ENCODE peak calls at places on chromosome 6, in ten cellular contexts. M, D, Z, I, B, Q, O, J, A and S are unnamed samples.

GRCh38 chr6:102736941-102737368 is 1343.4 kb downstream of the GRIK2 start:
- DNase-seq in M (peak), D (no peak), Z (no peak), I (no peak), B (no peak), Q (peak), O (no peak), J (no peak), A (no peak), S (no peak)

GRCh38 chr6:85192186-85192585 is 257.7 kb upstream of the NT5E start:
- DNase-seq in M (peak), D (no peak), Z (no peak), I (no peak), B (no peak), Q (peak), O (no peak), J (no peak), A (no peak), S (no peak)

GRCh38 chr6:128463942-128464341 is 56.5 kb downstream of the PTPRK start:
- DNase-seq in M (peak), D (no peak), Z (no peak), I (no peak), B (no peak), Q (peak), O (no peak), J (no peak), A (no peak), S (no peak)

GRCh38 chr6:157770946-157771345 is 52.1 kb upstream of the SNX9 start:
- DNase-seq in M (peak), D (no peak), Z (no peak), I (no peak), B (no peak), Q (peak), O (no peak), J (no peak), A (no peak), S (no peak)

GRCh38 chr6:149437212-149437611 is 37.1 kb downstream of the SUMO4 start:
- DNase-seq in M (no peak), D (no peak), Z (no peak), I (no peak), B (no peak), Q (no peak), O (no peak), J (no peak), A (no peak), S (no peak)

GRCh38 chr6:106360989-106361430 is 493 bp downstream of the CRYBG1 start:
- DNase-seq in M (no peak), D (peak), Z (no peak), I (no peak), B (no peak), Q (peak), O (no peak), J (peak), A (peak), S (no peak)

GRCh38 chr6:146305098-146305497 is 238.5 kb upstream of the RAB32 start:
- DNase-seq in M (no peak), D (no peak), Z (no peak), I (no peak), B (no peak), Q (no peak), O (no peak), J (no peak), A (no peak), S (no peak)

GRCh38 chr6:4848382-4849068 is 72.3 kb downstream of the CDYL start:
- DNase-seq in M (no peak), D (no peak), Z (peak), I (no peak), B (no peak), Q (peak), O (no peak), J (no peak), A (peak), S (no peak)

GRCh38 chr6:46347669-46348068 is 143.6 kb downstream of the RCAN2 start:
- DNase-seq in M (no peak), D (no peak), Z (no peak), I (no peak), B (no peak), Q (peak), O (no peak), J (no peak), A (no peak), S (no peak)

GRCh38 chr6:13427838-13428527 is 59.4 kb downstream of the GFOD1 start:
- DNase-seq in M (no peak), D (no peak), Z (peak), I (no peak), B (no peak), Q (no peak), O (no peak), J (peak), A (peak), S (no peak)

GRCh38 chr6:90375681-90376439 is 79.2 kb upstream of the BACH2 start:
- DNase-seq in M (peak), D (no peak), Z (no peak), I (peak), B (no peak), Q (peak), O (no peak), J (no peak), A (no peak), S (no peak)

GRCh38 chr6:156776470-156776840 is 723 bp upstream of the ARID1B start:
- DNase-seq in M (no peak), D (peak), Z (no peak), I (no peak), B (no peak), Q (peak), O (no peak), J (peak), A (no peak), S (no peak)

GRCh38 chr6:7545509-7546369 is 4.3 kb downstream of the DSP start:
- DNase-seq in M (no peak), D (peak), Z (no peak), I (no peak), B (no peak), Q (no peak), O (no peak), J (no peak), A (no peak), S (no peak)

GRCh38 chr6:167495506-167496391 is 170.9 kb downstream of the TTLL2 start:
- DNase-seq in M (no peak), D (no peak), Z (no peak), I (no peak), B (no peak), Q (no peak), O (no peak), J (no peak), A (no peak), S (no peak)

GRCh38 chr6:140437619-140438345 is 1063.3 kb upstream of the CITED2 start:
- DNase-seq in M (peak), D (no peak), Z (no peak), I (no peak), B (no peak), Q (no peak), O (no peak), J (no peak), A (no peak), S (no peak)

GRCh38 chr6:45903959-45904358 is 111.7 kb downstream of the CLIC5 start:
- DNase-seq in M (no peak), D (no peak), Z (no peak), I (no peak), B (no peak), Q (no peak), O (no peak), J (no peak), A (no peak), S (no peak)

GRCh38 chr6:125639621-125640020 is 109.8 kb upstream of the HEY2 start:
- DNase-seq in M (no peak), D (no peak), Z (no peak), I (no peak), B (no peak), Q (no peak), O (no peak), J (no peak), A (no peak), S (no peak)

GRCh38 chr6:165842291-165842936 is 179.4 kb upstream of the PDE10A start:
- DNase-seq in M (no peak), D (no peak), Z (no peak), I (no peak), B (no peak), Q (no peak), O (no peak), J (no peak), A (peak), S (no peak)

GRCh38 chr6:39058471-39059147 is 10.0 kb downstream of the GLP1R start:
- DNase-seq in M (no peak), D (no peak), Z (no peak), I (no peak), B (no peak), Q (no peak), O (no peak), J (no peak), A (no peak), S (no peak)

GRCh38 chr6:167401525-167402194 is 76.8 kb downstream of the TTLL2 start:
- DNase-seq in M (no peak), D (peak), Z (peak), I (no peak), B (no peak), Q (no peak), O (no peak), J (no peak), A (peak), S (no peak)

GRCh38 chr6:133548409-133548808 is 307.3 kb downstream of the EYA4 start:
- DNase-seq in M (peak), D (no peak), Z (peak), I (no peak), B (no peak), Q (no peak), O (no peak), J (no peak), A (no peak), S (peak)

GRCh38 chr6:97947841-97948240 is 664.8 kb upstream of the MMS22L start:
- DNase-seq in M (peak), D (no peak), Z (peak), I (no peak), B (no peak), Q (peak), O (peak), J (no peak), A (no peak), S (no peak)

GRCh38 chr6:146017672-146018071 is 11.2 kb upstream of the GRM1 start:
- DNase-seq in M (no peak), D (no peak), Z (no peak), I (no peak), B (no peak), Q (no peak), O (no peak), J (no peak), A (no peak), S (no peak)

GRCh38 chr6:23097569-23097968 is 528.2 kb downstream of the HDGFL1 start:
- DNase-seq in M (no peak), D (no peak), Z (no peak), I (no peak), B (no peak), Q (no peak), O (no peak), J (no peak), A (no peak), S (no peak)

GRCh38 chr6:160104821-160105517 is 16.6 kb upstream of the SLC22A1 start:
- DNase-seq in M (no peak), D (no peak), Z (no peak), I (no peak), B (no peak), Q (no peak), O (no peak), J (no peak), A (no peak), S (no peak)

GRCh38 chr6:148175511-148176188 is 167.0 kb upstream of the SASH1 start:
- DNase-seq in M (peak), D (no peak), Z (no peak), I (no peak), B (no peak), Q (no peak), O (no peak), J (no peak), A (no peak), S (no peak)

GRCh38 chr6:112502348-112503130 is 155.4 kb downstream of the RFPL4B start:
- DNase-seq in M (peak), D (no peak), Z (no peak), I (no peak), B (no peak), Q (peak), O (no peak), J (no peak), A (no peak), S (no peak)
- TF ChIP-seq CTCF in M (peak), D (no peak), Z (no peak), I (no peak), B (peak), Q (peak), O (no peak), J (no peak), A (peak), S (peak)

DNA sequence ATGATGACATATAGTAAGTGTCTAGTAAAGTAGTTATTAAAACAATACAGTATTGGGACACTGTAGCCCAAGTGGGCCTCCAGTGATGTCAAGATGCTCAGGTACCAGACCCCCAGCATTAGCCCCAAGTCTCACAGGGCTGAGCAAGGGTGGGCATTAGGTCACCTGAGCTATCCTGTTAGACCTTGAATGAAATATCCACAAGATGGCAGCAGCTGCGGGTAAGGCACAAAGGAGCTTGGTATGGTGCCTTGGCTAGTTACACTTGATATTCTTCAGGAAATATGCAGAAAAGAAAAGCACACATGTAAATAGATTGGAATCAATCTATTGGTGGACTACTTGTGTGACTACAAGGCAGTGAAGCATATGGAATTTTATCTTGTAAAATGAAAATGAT is 701.8 kb upstream of the ADGRB3 start:
- DNase-seq in M (no peak), D (no peak), Z (no peak), I (no peak), B (no peak), Q (peak), O (no peak), J (peak), A (peak), S (no peak)
- TF ChIP-seq CTCF in M (no peak), D (no peak), Z (no peak), I (no peak), B (no peak), Q (peak), O (no peak), J (no peak), A (peak), S (no peak)

GRCh38 chr6:81589465-81590313 is 162.8 kb downstream of the TENT5A start:
- DNase-seq in M (no peak), D (no peak), Z (peak), I (no peak), B (no peak), Q (peak), O (no peak), J (no peak), A (no peak), S (no peak)
- TF ChIP-seq CTCF in M (no peak), D (no peak), Z (no peak), I (no peak), B (no peak), Q (peak), O (no peak), J (no peak), A (no peak), S (no peak)

GRCh38 chr6:108518714-108519576 is 41.8 kb upstream of the FOXO3 start:
- DNase-seq in M (peak), D (no peak), Z (no peak), I (no peak), B (no peak), Q (peak), O (no peak), J (no peak), A (peak), S (no peak)
- TF ChIP-seq CTCF in M (peak), D (peak), Z (peak), I (no peak), B (no peak), Q (peak), O (no peak), J (no peak), A (peak), S (peak)

GRCh38 chr6:37019065-37019450 is 13.6 kb downstream of the FGD2 start:
- DNase-seq in M (no peak), D (no peak), Z (no peak), I (no peak), B (no peak), Q (peak), O (peak), J (no peak), A (no peak), S (no peak)

GRCh38 chr6:37020426-37021211 is 15.2 kb downstream of the FGD2 start:
- DNase-seq in M (no peak), D (peak), Z (peak), I (no peak), B (no peak), Q (peak), O (no peak), J (no peak), A (peak), S (no peak)

GRCh38 chr6:37018152-37019064 is 13.0 kb downstream of the FGD2 start:
- DNase-seq in M (peak), D (peak), Z (peak), I (peak), B (peak), Q (peak), O (peak), J (peak), A (peak), S (peak)

GRCh38 chr6:37022135-37022863 is 16.8 kb downstream of the FGD2 start:
- DNase-seq in M (no peak), D (no peak), Z (no peak), I (no peak), B (no peak), Q (no peak), O (no peak), J (no peak), A (no peak), S (no peak)

DNA sequence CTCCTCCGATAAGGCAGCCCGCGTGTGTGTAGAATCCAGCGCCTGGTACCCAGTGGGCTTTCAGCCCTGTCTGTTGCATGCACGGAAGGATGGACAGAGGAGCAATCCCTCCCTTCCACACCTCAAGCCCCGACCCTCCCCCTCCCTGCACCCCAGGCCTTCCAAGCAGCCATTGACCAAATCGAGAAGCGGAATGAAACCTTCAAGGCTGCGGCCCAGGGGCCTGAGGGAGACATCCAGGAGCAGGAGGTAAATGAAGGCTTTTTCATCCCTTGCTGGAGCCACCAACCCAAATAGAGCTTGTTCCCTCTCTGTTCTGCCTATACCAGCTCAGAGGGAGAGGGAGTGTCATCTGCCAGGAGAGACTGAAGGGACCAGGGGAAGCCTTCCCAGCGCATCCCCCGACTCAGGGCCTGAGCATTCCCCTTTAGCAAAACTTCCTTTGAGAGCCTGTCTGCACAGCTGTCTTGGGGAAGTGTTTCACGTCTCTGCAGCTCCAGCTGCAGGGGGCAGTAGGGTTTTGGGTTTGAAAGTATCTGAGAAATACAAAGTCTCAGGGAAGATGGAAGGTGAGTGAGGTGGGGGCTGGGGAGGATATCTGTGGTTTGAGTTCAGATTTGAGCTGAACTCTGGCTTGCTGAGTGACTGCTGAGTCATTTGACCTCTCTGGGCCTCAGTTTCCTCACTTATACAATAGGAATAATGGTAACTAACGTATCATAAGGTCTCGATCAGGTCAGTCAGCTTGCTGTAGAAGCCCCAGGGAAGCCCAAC is 16.1 kb downstream of the FGD2 start:
- DNase-seq in M (peak), D (no peak), Z (no peak), I (no peak), B (no peak), Q (peak), O (no peak), J (no peak), A (peak), S (no peak)
- TF ChIP-seq CTCF in M (peak), D (no peak), Z (no peak), I (no peak), B (no peak), Q (peak), O (no peak), J (peak), A (peak), S (peak)

DNA sequence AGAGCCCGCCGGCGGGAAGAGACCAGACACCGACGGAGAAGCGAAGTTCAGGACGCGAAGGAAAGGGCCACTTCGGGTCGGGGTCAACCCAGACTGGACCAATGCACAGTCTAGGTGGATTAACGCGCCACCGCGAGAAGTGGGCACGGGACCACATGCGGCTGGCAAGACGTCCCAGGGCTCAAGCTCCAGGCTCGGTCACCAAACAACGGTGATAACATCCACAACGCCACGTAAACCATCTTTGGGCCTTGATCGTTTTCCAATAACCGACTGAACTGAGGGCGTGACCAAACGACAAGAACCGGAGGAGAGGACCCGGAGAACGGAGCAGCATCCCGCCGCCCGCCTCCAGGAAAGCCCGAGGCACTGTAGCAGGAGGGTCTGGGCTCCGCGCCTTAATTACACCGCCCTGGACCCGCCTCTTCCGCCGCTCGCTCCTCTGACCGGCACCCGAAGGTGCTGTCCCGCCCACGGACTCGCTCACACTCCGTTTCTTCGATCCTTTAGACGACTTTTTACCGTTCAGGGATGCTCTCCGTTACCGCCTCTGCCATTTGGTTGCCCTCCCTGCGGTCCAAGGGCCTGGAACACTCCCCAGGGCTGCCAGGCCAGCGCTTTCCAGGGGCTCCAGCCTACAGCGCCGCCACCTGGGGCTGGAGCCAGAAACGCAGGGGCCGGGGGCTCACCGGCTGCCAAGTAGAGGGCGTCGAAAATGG is 44.1 kb downstream of the DPPA5 start:
- DNase-seq in M (peak), D (peak), Z (peak), I (no peak), B (peak), Q (peak), O (peak), J (peak), A (peak), S (no peak)
- TF ChIP-seq CTCF in M (peak), D (no peak), Z (peak), I (no peak), B (no peak), Q (peak), O (no peak), J (peak), A (peak), S (peak)

DNA sequence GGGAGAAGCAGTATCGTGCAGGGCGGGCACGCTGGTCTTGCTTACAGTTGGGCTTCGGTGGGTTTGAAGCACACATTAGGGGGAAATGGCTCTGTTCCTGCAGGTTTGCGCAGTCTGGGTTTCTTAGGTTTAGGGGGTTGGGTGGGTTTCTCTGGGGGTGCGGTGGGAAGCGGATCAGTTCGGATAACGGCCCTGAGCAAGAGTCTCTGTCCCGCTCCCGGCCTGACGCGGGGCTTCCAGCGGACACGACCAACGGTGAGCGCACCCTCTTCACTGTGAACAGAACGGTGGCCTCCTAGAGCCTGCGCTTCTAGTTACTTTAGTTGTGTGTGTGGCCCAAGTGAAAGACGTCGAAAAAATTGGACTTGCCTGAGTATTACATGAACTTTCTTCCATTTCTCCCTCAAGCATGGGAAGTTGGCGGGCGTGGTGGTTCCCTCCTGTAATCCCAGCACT is 635 bp upstream of the ELOVL2 start:
- DNase-seq in M (no peak), D (no peak), Z (no peak), I (no peak), B (no peak), Q (no peak), O (no peak), J (no peak), A (no peak), S (no peak)
- TF ChIP-seq CTCF in M (no peak), D (no peak), Z (no peak), I (no peak), B (no peak), Q (no peak), O (no peak), J (no peak), A (no peak), S (no peak)